ENCODE peak calls at places on chromosomes 3 and 15, in eight cellular contexts. D, X, Q, F, H, C, W and I are unnamed samples.

GRCh38 chr3:16242177-16242576 is 22.6 kb downstream of the DPH3 start:
- DNase-seq in W (no peak), Q (no peak), C (no peak), X (no peak), F (no peak), H (no peak), D (no peak), I (no peak)

GRCh38 chr3:196288141-196288460 is 575 bp upstream of the PCYT1A start:
- DNase-seq in X (no peak), Q (no peak), H (peak), D (no peak), F (no peak), C (no peak), W (no peak), I (peak)

GRCh38 chr3:16362781-16363180 is 97.8 kb downstream of the OXNAD1 start:
- DNase-seq in H (no peak), D (no peak), X (no peak), C (no peak), F (no peak), W (no peak), Q (no peak), I (no peak)

GRCh38 chr3:29281265-29282228 is 676 bp downstream of the RBMS3 start:
- DNase-seq in C (no peak), D (no peak), X (no peak), W (no peak), F (no peak), H (no peak), Q (no peak), I (no peak)

GRCh38 chr15:43950551-43950950 is 123.7 kb downstream of the WDR76 start:
- DNase-seq in D (no peak), H (no peak), F (no peak), Q (no peak), X (no peak), W (no peak), C (no peak), I (no peak)

GRCh38 chr3:192409203-192409837 is 318.0 kb downstream of the FGF12 start:
- DNase-seq in Q (no peak), D (peak), C (peak), X (no peak), F (no peak), W (peak), H (no peak), I (no peak)

GRCh38 chr15:25792128-25792527 is 71.0 kb downstream of the ATP10A start:
- DNase-seq in W (no peak), H (no peak), X (no peak), D (no peak), F (no peak), C (no peak), Q (no peak), I (no peak)

GRCh38 chr3:29285356-29286070 is 4.6 kb downstream of the RBMS3 start:
- DNase-seq in W (no peak), H (no peak), C (no peak), X (no peak), Q (no peak), D (no peak), F (no peak), I (no peak)

GRCh38 chr3:173921741-173922140 is 524.2 kb downstream of the NLGN1 start:
- DNase-seq in W (no peak), X (no peak), H (no peak), F (no peak), Q (no peak), C (no peak), D (no peak), I (no peak)

GRCh38 chr3:61964566-61964965 is 403.2 kb downstream of the PTPRG start:
- DNase-seq in H (no peak), C (no peak), X (no peak), Q (no peak), W (no peak), D (no peak), F (no peak), I (no peak)

GRCh38 chr3:49295489-49296058 is 18.5 kb upstream of the C3orf62 start:
- DNase-seq in H (no peak), Q (no peak), F (no peak), C (no peak), W (no peak), D (no peak), X (no peak), I (no peak)